ENCODE peak calls at places on chromosomes 6 and 20, in nine cellular contexts. I, T, E, Z, S, A, Q, Y and C are unnamed samples.

GRCh38 chr6:50709366-50709734 is 4.0 kb upstream of the TFAP2D start:
- DNase-seq in I (no peak), T (no peak), E (no peak), Z (no peak), S (no peak), A (no peak), Q (no peak), Y (no peak), C (no peak)

GRCh38 chr6:141174932-141175331 is 957.8 kb upstream of the GJE1 start:
- DNase-seq in I (no peak), T (no peak), E (no peak), Z (no peak), S (no peak), A (no peak), Q (no peak), Y (no peak), C (no peak)

GRCh38 chr20:39259808-39260207 is 297.7 kb downstream of the DHX35 start:
- DNase-seq in I (no peak), T (no peak), E (no peak), Z (peak), S (no peak), A (no peak), Q (no peak), Y (no peak), C (no peak)

GRCh38 chr6:25147191-25147590 is 132.0 kb upstream of the CARMIL1 start:
- DNase-seq in I (no peak), T (no peak), E (no peak), Z (no peak), S (no peak), A (no peak), Q (no peak), Y (no peak), C (no peak)

GRCh38 chr6:99121748-99122147 is 174.0 kb upstream of the FBXL4 start:
- DNase-seq in I (no peak), T (no peak), E (peak), Z (no peak), S (no peak), A (no peak), Q (no peak), Y (no peak), C (no peak)

GRCh38 chr6:164109770-164110140 is 695.2 kb downstream of the QKI start:
- DNase-seq in I (peak), T (no peak), E (no peak), Z (peak), S (no peak), A (no peak), Q (no peak), Y (no peak), C (peak)

GRCh38 chr20:53576195-53576580 is 17.5 kb downstream of the ZNF217 start:
- DNase-seq in I (no peak), T (no peak), E (no peak), Z (no peak), S (no peak), A (no peak), Q (no peak), Y (no peak), C (no peak)

GRCh38 chr6:135423649-135424128 is 73.9 kb downstream of the AHI1 start:
- DNase-seq in I (no peak), T (peak), E (no peak), Z (no peak), S (no peak), A (peak), Q (no peak), Y (peak), C (no peak)

GRCh38 chr6:87504440-87504839 is 31.7 kb downstream of the SLC35A1 start:
- DNase-seq in I (no peak), T (no peak), E (no peak), Z (no peak), S (no peak), A (no peak), Q (no peak), Y (no peak), C (no peak)

GRCh38 chr6:132768051-132768517 is 10.4 kb upstream of the VNN2 start:
- DNase-seq in I (peak), T (no peak), E (no peak), Z (peak), S (no peak), A (no peak), Q (no peak), Y (peak), C (no peak)

GRCh38 chr6:36777806-36778205 is 61.4 kb downstream of the CPNE5 start:
- DNase-seq in I (no peak), T (no peak), E (no peak), Z (no peak), S (no peak), A (no peak), Q (no peak), Y (no peak), C (no peak)

GRCh38 chr6:117463762-117464665 is 18.5 kb upstream of the DCBLD1 start:
- DNase-seq in I (no peak), T (no peak), E (no peak), Z (no peak), S (no peak), A (no peak), Q (no peak), Y (no peak), C (no peak)

GRCh38 chr6:20559924-20560551 is 25.8 kb downstream of the CDKAL1 start:
- DNase-seq in I (no peak), T (no peak), E (no peak), Z (no peak), S (no peak), A (no peak), Q (no peak), Y (no peak), C (no peak)

GRCh38 chr6:88304515-88304914 is 138.4 kb upstream of the CNR1 start:
- DNase-seq in I (no peak), T (no peak), E (no peak), Z (no peak), S (no peak), A (no peak), Q (no peak), Y (no peak), C (no peak)

GRCh38 chr20:41424546-41424945 is 57.9 kb upstream of the EMILIN3 start:
- DNase-seq in I (no peak), T (no peak), E (no peak), Z (no peak), S (no peak), A (no peak), Q (no peak), Y (no peak), C (no peak)

GRCh38 chr6:92577077-92577719 is 842.2 kb downstream of the EPHA7 start:
- DNase-seq in I (peak), T (no peak), E (no peak), Z (peak), S (no peak), A (peak), Q (peak), Y (no peak), C (no peak)

GRCh38 chr20:57986776-57987175 is 241.7 kb downstream of the ANKRD60 start:
- DNase-seq in I (no peak), T (no peak), E (no peak), Z (no peak), S (no peak), A (no peak), Q (peak), Y (no peak), C (no peak)

GRCh38 chr6:11413728-11414127 is 123.8 kb upstream of the TMEM170B start:
- DNase-seq in I (no peak), T (no peak), E (no peak), Z (no peak), S (no peak), A (no peak), Q (no peak), Y (no peak), C (no peak)

GRCh38 chr6:139905404-139906052 is 531.1 kb upstream of the CITED2 start:
- DNase-seq in I (no peak), T (no peak), E (no peak), Z (no peak), S (no peak), A (no peak), Q (no peak), Y (no peak), C (no peak)

GRCh38 chr20:34045294-34045693 is 51.6 kb downstream of the RALY start:
- DNase-seq in I (no peak), T (no peak), E (peak), Z (no peak), S (no peak), A (no peak), Q (no peak), Y (no peak), C (no peak)

GRCh38 chr6:14601490-14601889 is 483.9 kb downstream of the CD83 start:
- DNase-seq in I (no peak), T (no peak), E (no peak), Z (no peak), S (no peak), A (no peak), Q (no peak), Y (no peak), C (no peak)

GRCh38 chr6:35522660-35523658 is 10.3 kb upstream of the TULP1 start:
- DNase-seq in I (peak), T (peak), E (peak), Z (peak), S (no peak), A (no peak), Q (peak), Y (peak), C (peak)

GRCh38 chr20:15654208-15654649 is 919.0 kb downstream of the KIF16B start:
- DNase-seq in I (peak), T (no peak), E (peak), Z (peak), S (no peak), A (no peak), Q (no peak), Y (peak), C (no peak)

GRCh38 chr6:34657307-34657978 is 39.1 kb downstream of the ILRUN start:
- DNase-seq in I (no peak), T (no peak), E (peak), Z (no peak), S (no peak), A (peak), Q (no peak), Y (no peak), C (no peak)

GRCh38 chr20:58792426-58792825 is 58.3 kb downstream of the GNAS-AS1 start:
- DNase-seq in I (no peak), T (no peak), E (no peak), Z (no peak), S (no peak), A (no peak), Q (no peak), Y (no peak), C (no peak)

DNA sequence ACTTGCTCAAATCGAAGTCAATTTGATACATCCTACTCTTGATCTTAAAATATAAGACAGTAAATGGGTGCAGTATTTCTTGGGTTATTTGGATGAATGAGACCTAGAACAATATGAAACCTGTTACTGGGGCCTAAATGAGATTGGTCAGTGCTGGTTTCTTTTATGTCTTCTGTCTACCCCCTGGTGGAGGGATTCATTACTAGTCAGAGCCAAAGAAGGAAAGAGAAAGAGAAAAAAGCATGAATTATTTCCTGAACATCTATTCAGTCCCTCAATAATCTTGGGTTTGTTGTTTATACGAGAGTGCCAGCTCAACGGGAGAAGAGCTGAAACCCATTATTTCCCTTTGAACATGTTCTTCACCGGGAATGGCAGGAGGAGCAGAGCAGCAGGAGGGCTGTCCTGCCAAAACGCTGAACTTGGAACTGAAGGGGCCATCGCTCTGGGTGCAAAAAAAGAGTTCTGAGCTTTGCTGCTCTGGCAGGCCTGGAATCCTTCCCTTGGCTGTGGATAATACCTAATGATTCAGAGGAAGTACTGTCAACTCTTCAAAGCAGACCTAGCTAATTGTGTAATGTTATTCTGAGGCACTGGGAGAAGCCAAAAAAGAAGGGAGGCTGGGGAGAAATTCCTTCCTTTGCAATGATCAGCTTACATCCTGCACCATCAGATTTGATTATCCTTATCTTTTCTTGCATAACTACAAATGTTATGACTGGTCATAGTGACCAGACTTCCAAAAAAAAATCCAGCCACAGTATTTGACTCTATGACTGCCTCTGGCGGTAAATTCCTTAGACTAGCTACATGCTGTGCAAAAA is 72.0 kb downstream of the BLOC1S5 start:
- DNase-seq in I (no peak), T (no peak), E (no peak), Z (no peak), S (no peak), A (peak), Q (no peak), Y (peak), C (no peak)
- H3K27ac ChIP-seq in I (no peak), T (no peak), E (no peak), Z (no peak), S (no peak), A (peak), Q (no peak), Y (no peak), C (no peak)

DNA sequence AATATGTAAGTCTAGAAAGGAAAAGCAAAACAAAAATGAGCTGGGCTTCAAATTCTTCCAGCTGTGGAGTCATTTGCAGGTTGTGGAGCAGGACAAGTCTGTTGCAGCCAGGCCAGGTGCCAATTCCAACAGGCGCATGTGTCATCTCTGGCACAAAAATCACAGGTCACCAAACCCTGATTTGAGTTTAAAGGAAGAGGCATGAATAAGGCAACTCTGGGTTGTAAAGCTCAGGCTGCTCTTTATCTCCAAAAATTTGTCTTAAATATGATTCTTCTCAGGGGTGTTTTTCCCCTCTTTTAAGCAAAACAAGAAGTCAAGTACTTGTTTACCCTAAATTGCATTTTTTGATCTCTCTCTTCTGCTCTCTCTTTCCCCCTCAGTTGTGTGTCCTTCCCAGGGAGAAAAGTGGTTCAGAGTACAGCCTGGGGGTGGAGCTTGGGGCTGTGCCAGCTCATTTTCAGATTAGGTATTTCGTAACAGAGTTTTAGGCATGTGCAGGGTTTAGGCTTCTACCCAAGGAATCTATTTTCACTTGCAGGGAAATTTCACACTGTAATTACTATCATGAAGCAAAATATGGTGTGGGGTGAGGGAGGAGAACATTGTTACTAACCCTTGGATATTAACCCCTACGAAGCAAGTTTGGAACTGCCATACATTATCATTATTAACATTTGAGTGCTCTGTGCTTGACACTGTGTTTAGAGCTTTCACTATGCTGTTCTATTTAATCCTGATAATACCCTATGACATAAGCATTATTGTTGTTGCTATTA is 8.3 kb upstream of the NCOA3 start:
- DNase-seq in I (no peak), T (peak), E (peak), Z (no peak), S (no peak), A (no peak), Q (peak), Y (peak), C (no peak)
- H3K27ac ChIP-seq in I (no peak), T (no peak), E (peak), Z (no peak), S (no peak), A (no peak), Q (no peak), Y (peak), C (no peak)

GRCh38 chr6:138230759-138231398 is 12.6 kb upstream of the PBOV1 start:
- DNase-seq in I (no peak), T (no peak), E (no peak), Z (no peak), S (no peak), A (no peak), Q (no peak), Y (no peak), C (no peak)
- H3K27ac ChIP-seq in I (no peak), T (no peak), E (peak), Z (no peak), S (no peak), A (no peak), Q (no peak), Y (no peak), C (no peak)

GRCh38 chr20:44080646-44081267 is 106.2 kb downstream of the JPH2 start:
- DNase-seq in I (peak), T (peak), E (peak), Z (peak), S (peak), A (peak), Q (no peak), Y (peak), C (peak)
- H3K27ac ChIP-seq in I (no peak), T (no peak), E (no peak), Z (no peak), S (no peak), A (peak), Q (no peak), Y (peak), C (no peak)

DNA sequence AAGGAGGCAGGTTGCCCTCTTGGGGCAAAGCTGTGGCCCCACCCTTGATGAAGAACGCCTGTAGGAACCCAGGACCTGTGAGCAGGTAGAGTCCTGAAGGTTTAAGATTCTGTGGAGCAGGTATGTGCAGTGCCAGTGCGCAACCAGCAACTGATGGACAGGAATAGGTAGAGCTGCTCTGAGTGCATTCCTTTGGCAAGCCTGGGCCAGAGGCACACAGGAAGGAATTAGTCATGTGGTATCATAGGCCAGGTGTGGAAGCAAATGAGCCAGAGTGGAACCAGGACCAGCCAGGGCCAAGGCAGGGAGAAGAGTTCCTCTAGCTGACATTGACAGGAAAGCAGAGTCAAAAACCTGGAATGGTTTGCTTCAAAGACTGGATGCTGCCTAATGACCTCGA is 1.4 kb upstream of the KHDC1 start:
- DNase-seq in I (no peak), T (no peak), E (peak), Z (no peak), S (no peak), A (no peak), Q (no peak), Y (no peak), C (no peak)
- H3K27ac ChIP-seq in I (no peak), T (no peak), E (no peak), Z (no peak), S (no peak), A (no peak), Q (no peak), Y (no peak), C (no peak)

GRCh38 chr20:10573273-10573950 is 100.4 kb downstream of the JAG1 start:
- DNase-seq in I (no peak), T (no peak), E (no peak), Z (no peak), S (no peak), A (no peak), Q (no peak), Y (no peak), C (no peak)

GRCh38 chr20:10572853-10573252 is 100.9 kb downstream of the JAG1 start:
- DNase-seq in I (no peak), T (no peak), E (no peak), Z (no peak), S (no peak), A (no peak), Q (no peak), Y (no peak), C (no peak)

GRCh38 chr20:10576411-10576810 is 97.4 kb downstream of the JAG1 start:
- DNase-seq in I (no peak), T (no peak), E (no peak), Z (no peak), S (no peak), A (no peak), Q (no peak), Y (no peak), C (no peak)

GRCh38 chr20:10571313-10571815 is 102.4 kb downstream of the JAG1 start:
- DNase-seq in I (no peak), T (no peak), E (no peak), Z (no peak), S (no peak), A (no peak), Q (no peak), Y (no peak), C (no peak)

GRCh38 chr20:10573951-10574339 is 99.9 kb downstream of the JAG1 start:
- DNase-seq in I (no peak), T (no peak), E (no peak), Z (no peak), S (no peak), A (no peak), Q (no peak), Y (no peak), C (no peak)
- H3K27ac ChIP-seq in I (no peak), T (no peak), E (no peak), Z (no peak), S (no peak), A (no peak), Q (peak), Y (no peak), C (no peak)

DNA sequence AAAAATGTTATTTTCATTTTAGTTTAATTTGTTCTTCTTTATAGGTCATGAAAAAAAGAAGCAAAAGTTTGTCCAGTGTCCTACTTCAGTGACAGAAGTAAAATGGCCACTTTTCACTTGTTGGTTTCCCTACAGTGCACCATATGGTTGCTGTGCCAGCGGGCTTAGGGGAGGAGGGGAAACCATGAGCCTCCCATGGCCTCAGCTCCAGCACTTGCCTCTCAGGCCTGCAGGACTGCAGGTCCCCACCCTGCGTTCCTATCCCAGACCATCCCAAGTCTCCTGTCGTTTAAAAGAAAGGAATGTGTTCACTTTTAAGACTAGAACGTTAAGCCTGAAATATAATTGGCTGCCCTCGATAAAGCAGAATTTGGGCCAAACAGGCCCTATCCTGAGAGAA is 210.0 kb upstream of the TAB2 start:
- DNase-seq in I (no peak), T (no peak), E (no peak), Z (no peak), S (no peak), A (no peak), Q (no peak), Y (no peak), C (no peak)
- H3K27ac ChIP-seq in I (no peak), T (no peak), E (no peak), Z (no peak), S (peak), A (no peak), Q (no peak), Y (no peak), C (no peak)